ENCODE peak calls at places on chromosomes 12 and 14, in six cellular contexts. F is hypothalamus; C is iPS-NIHi11; Z is GOT3; K is H54; G is activated T-helper 1 cell treated with anti-CD3 and anti-CD28 coated beads, Interleukin-2, amount 50 U/mL, for 16 hours. Y is an unnamed sample.

GRCh38 chr12:85440273-85440672 is 160.3 kb downstream of the ALX1 start:
- DNase-seq in F (no peak), C (no peak), Z (no peak), K (no peak), G (no peak), Y (no peak)

GRCh38 chr12:132423251-132424117 is 66.5 kb upstream of the FBRSL1 start:
- DNase-seq in F (no peak), C (no peak), Z (no peak), K (no peak), G (no peak), Y (no peak)

GRCh38 chr14:103456167-103456835 is 66.3 kb downstream of the CKB start:
- DNase-seq in F (no peak), C (no peak), Z (no peak), K (no peak), G (no peak), Y (no peak)

GRCh38 chr12:103590271-103590670 is 3.2 kb downstream of the STAB2 start:
- DNase-seq in F (no peak), C (no peak), Z (no peak), K (no peak), G (no peak), Y (no peak)

GRCh38 chr14:59055439-59056045 is 132.9 kb upstream of the DAAM1 start:
- DNase-seq in F (no peak), C (peak), Z (no peak), K (peak), G (no peak), Y (no peak)

GRCh38 chr14:60331201-60332045 is 82.4 kb downstream of the PPM1A start:
- DNase-seq in F (peak), C (peak), Z (no peak), K (peak), G (peak), Y (peak)

GRCh38 chr12:75480469-75480949 is at the start of gene GLIPR1:
- DNase-seq in F (no peak), C (peak), Z (peak), K (peak), G (peak), Y (peak)

GRCh38 chr12:122403115-122403770 is 19.2 kb downstream of the CLIP1 start:
- DNase-seq in F (no peak), C (no peak), Z (no peak), K (no peak), G (no peak), Y (no peak)

GRCh38 chr12:4664111-4664510 is 15.2 kb downstream of the NDUFA9 start:
- DNase-seq in F (no peak), C (no peak), Z (no peak), K (peak), G (no peak), Y (no peak)

GRCh38 chr12:91772411-91772810 is 373.2 kb downstream of the BTG1 start:
- DNase-seq in F (no peak), C (no peak), Z (no peak), K (no peak), G (no peak), Y (no peak)

GRCh38 chr14:24634158-24634557 is at the start of gene GZMB:
- DNase-seq in F (no peak), C (no peak), Z (no peak), K (no peak), G (peak), Y (no peak)

GRCh38 chr12:60194682-60195081 is 598.9 kb downstream of the SLC16A7 start:
- DNase-seq in F (no peak), C (no peak), Z (no peak), K (no peak), G (no peak), Y (no peak)

GRCh38 chr14:89351364-89351957 is 65.6 kb downstream of the FOXN3 start:
- DNase-seq in F (no peak), C (no peak), Z (no peak), K (no peak), G (no peak), Y (peak)

GRCh38 chr12:91023326-91024004 is 18.7 kb upstream of the EPYC start:
- DNase-seq in F (no peak), C (no peak), Z (no peak), K (peak), G (no peak), Y (no peak)

GRCh38 chr12:70005864-70006618 is 181.0 kb downstream of the MYRFL start:
- DNase-seq in F (no peak), C (no peak), Z (no peak), K (no peak), G (no peak), Y (no peak)

GRCh38 chr12:122067966-122068365 is 10.6 kb upstream of the MLXIP start:
- DNase-seq in F (no peak), C (no peak), Z (no peak), K (no peak), G (no peak), Y (peak)

GRCh38 chr12:109461049-109461845 is 15.9 kb downstream of the KCTD10 start:
- DNase-seq in F (no peak), C (no peak), Z (no peak), K (peak), G (no peak), Y (no peak)

GRCh38 chr14:76261371-76261811 is 109.7 kb downstream of the GPATCH2L start:
- DNase-seq in F (no peak), C (no peak), Z (peak), K (no peak), G (no peak), Y (no peak)

GRCh38 chr12:48894271-48894670 is 28.6 kb upstream of the RND1 start:
- DNase-seq in F (no peak), C (no peak), Z (no peak), K (no peak), G (no peak), Y (no peak)

GRCh38 chr12:67666605-67667004 is 18.1 kb downstream of the DYRK2 start:
- DNase-seq in F (no peak), C (no peak), Z (no peak), K (no peak), G (no peak), Y (no peak)

GRCh38 chr14:103736546-103737431 is 21.2 kb downstream of the ZFYVE21 start:
- DNase-seq in F (no peak), C (no peak), Z (no peak), K (no peak), G (no peak), Y (no peak)

GRCh38 chr14:90871605-90872233 is 55.5 kb upstream of the TTC7B start:
- DNase-seq in F (no peak), C (no peak), Z (no peak), K (no peak), G (no peak), Y (no peak)

GRCh38 chr12:97995578-97995977 is 519.8 kb upstream of the TMPO start:
- DNase-seq in F (no peak), C (no peak), Z (no peak), K (no peak), G (no peak), Y (no peak)

GRCh38 chr12:121033625-121034349 is 5.3 kb downstream of the OASL start:
- DNase-seq in F (no peak), C (no peak), Z (peak), K (peak), G (peak), Y (no peak)

GRCh38 chr14:50045039-50045711 is 71.2 kb downstream of the VCPKMT start:
- DNase-seq in F (no peak), C (no peak), Z (no peak), K (no peak), G (peak), Y (peak)

GRCh38 chr12:48004039-48004940 is at the start of gene COL2A1:
- DNase-seq in F (no peak), C (peak), Z (no peak), K (no peak), G (no peak), Y (no peak)

GRCh38 chr12:9032202-9032964 is 43.0 kb downstream of the KLRG1 start:
- DNase-seq in F (no peak), C (no peak), Z (no peak), K (no peak), G (no peak), Y (no peak)

GRCh38 chr12:115341442-115341841 is 657.5 kb upstream of the TBX3 start:
- DNase-seq in F (no peak), C (no peak), Z (peak), K (peak), G (no peak), Y (no peak)

GRCh38 chr14:97538749-97539388 is 741.7 kb downstream of the VRK1 start:
- DNase-seq in F (no peak), C (no peak), Z (no peak), K (no peak), G (no peak), Y (no peak)

GRCh38 chr14:51491776-51492175 is 159.9 kb upstream of the FRMD6 start:
- DNase-seq in F (no peak), C (no peak), Z (no peak), K (no peak), G (no peak), Y (no peak)

GRCh38 chr14:23793532-23793931 is 157.4 kb downstream of the DHRS2 start:
- DNase-seq in F (no peak), C (no peak), Z (no peak), K (no peak), G (no peak), Y (no peak)

GRCh38 chr12:39816671-39817185 is 197.1 kb upstream of the ABCD2 start:
- DNase-seq in F (no peak), C (no peak), Z (no peak), K (no peak), G (no peak), Y (no peak)

GRCh38 chr14:61754627-61755381 is 7.4 kb upstream of the SNAPC1 start:
- DNase-seq in F (no peak), C (no peak), Z (no peak), K (no peak), G (no peak), Y (no peak)

GRCh38 chr14:56294125-56294524 is 175.9 kb downstream of the PELI2 start:
- DNase-seq in F (no peak), C (peak), Z (no peak), K (no peak), G (no peak), Y (no peak)

GRCh38 chr12:94103986-94104385 is 44.4 kb upstream of the PLXNC1 start:
- DNase-seq in F (no peak), C (no peak), Z (no peak), K (no peak), G (no peak), Y (no peak)